ENCODE peak calls at places on chromosomes 1 and 21, in six cellular contexts. H is thoracic aorta, S is heart right ventricle, X is HCT116, M is left ventricle myocardium inferior, I is heart left ventricle. J is an unnamed sample.

GRCh38 chr21:31425158-31425557 is 81.1 kb upstream of the TIAM1 start:
- DNase-seq in H (no peak), S (no peak), X (no peak), M (no peak), I (no peak), J (no peak)

GRCh38 chr1:44338136-44338535 is 16.9 kb downstream of the ERI3 start:
- DNase-seq in H (no peak), S (no peak), X (no peak), M (no peak), I (no peak), J (no peak)

GRCh38 chr1:156706647-156707008 is 1.2 kb upstream of the CRABP2 start:
- DNase-seq in H (no peak), S (peak; percentile 72), X (no peak), M (peak; percentile 74), I (peak; percentile 58), J (no peak)

GRCh38 chr1:8092603-8093141 is 66.6 kb upstream of the ERRFI1 start:
- DNase-seq in H (no peak), S (no peak), X (no peak), M (no peak), I (no peak), J (no peak)

GRCh38 chr1:157000686-157001085 is 44.9 kb downstream of the ARHGEF11 start:
- DNase-seq in H (no peak), S (no peak), X (no peak), M (no peak), I (no peak), J (peak; percentile 94)

GRCh38 chr1:93749894-93750301 is 68.3 kb upstream of the BCAR3 start:
- DNase-seq in H (no peak), S (no peak), X (peak; percentile 18), M (no peak), I (no peak), J (no peak)

GRCh38 chr1:41439234-41439633 is 45.2 kb downstream of the EDN2 start:
- DNase-seq in H (no peak), S (no peak), X (no peak), M (no peak), I (no peak), J (no peak)

GRCh38 chr21:46095814-46096595 is 1.9 kb upstream of the COL6A2 start:
- DNase-seq in H (no peak), S (no peak), X (no peak), M (no peak), I (no peak), J (no peak)

GRCh38 chr1:14571810-14572767 is 26.4 kb upstream of the KAZN start:
- DNase-seq in H (no peak), S (no peak), X (no peak), M (no peak), I (no peak), J (no peak)

GRCh38 chr21:42695324-42696025 is 42.1 kb downstream of the PDE9A start:
- DNase-seq in H (no peak), S (peak; percentile 42), X (no peak), M (no peak), I (peak; percentile 10), J (no peak)

GRCh38 chr1:14915356-14916054 is 238.0 kb upstream of the TMEM51 start:
- DNase-seq in H (no peak), S (peak; percentile 42), X (peak; percentile 28), M (peak; percentile 32), I (no peak), J (no peak)

GRCh38 chr1:109370712-109371270 is 26.9 kb downstream of the SORT1 start:
- DNase-seq in H (no peak), S (no peak), X (no peak), M (no peak), I (no peak), J (peak; percentile 64)

GRCh38 chr1:84541679-84542078 is 32.6 kb downstream of the CTBS start:
- DNase-seq in H (no peak), S (no peak), X (peak; percentile 18), M (no peak), I (no peak), J (no peak)

GRCh38 chr1:40687059-40687458 is 4.4 kb upstream of the NFYC start:
- DNase-seq in H (no peak), S (no peak), X (no peak), M (no peak), I (no peak), J (no peak)

GRCh38 chr1:115492019-115492595 is 149.7 kb upstream of the VANGL1 start:
- DNase-seq in H (no peak), S (no peak), X (no peak), M (no peak), I (no peak), J (no peak)

GRCh38 chr1:109969430-109969829 is 15.1 kb upstream of the AHCYL1 start:
- DNase-seq in H (no peak), S (no peak), X (no peak), M (no peak), I (no peak), J (peak; percentile 48)

GRCh38 chr1:24373044-24373443 is 40.5 kb downstream of the STPG1 start:
- DNase-seq in H (no peak), S (no peak), X (no peak), M (no peak), I (no peak), J (no peak)

GRCh38 chr1:44613932-44614331 is 60.3 kb downstream of the TMEM53 start:
- DNase-seq in H (no peak), S (no peak), X (no peak), M (no peak), I (no peak), J (no peak)

DNA sequence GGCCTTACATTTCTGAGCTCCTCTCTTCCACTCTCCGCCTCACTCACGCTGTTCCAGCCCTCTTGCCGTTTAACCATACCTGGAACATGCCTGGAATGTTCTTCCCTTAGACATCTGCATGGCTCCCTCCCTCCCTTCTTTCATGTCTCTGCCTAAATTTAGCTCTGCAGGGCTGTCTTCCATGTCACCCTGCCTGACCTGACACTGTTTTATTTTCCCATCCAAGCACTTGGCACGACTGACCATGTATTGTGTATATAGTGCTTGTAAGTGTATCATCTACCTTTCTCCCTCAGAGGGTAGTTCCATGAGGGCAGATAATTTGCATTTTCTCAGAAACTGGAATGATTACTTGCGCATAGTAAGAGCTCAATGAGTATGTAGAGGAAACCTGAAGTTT is 47.3 kb downstream of the ST6GALNAC3 start:
- DNase-seq in H (no peak), S (peak; percentile 18), X (no peak), M (no peak), I (no peak), J (no peak)
- H3K27ac ChIP-seq in H (no peak overlapping the region), S (no peak overlapping the region), X (no peak overlapping the region), M (no peak overlapping the region), I (no peak overlapping the region), J (no peak overlapping the region)

DNA sequence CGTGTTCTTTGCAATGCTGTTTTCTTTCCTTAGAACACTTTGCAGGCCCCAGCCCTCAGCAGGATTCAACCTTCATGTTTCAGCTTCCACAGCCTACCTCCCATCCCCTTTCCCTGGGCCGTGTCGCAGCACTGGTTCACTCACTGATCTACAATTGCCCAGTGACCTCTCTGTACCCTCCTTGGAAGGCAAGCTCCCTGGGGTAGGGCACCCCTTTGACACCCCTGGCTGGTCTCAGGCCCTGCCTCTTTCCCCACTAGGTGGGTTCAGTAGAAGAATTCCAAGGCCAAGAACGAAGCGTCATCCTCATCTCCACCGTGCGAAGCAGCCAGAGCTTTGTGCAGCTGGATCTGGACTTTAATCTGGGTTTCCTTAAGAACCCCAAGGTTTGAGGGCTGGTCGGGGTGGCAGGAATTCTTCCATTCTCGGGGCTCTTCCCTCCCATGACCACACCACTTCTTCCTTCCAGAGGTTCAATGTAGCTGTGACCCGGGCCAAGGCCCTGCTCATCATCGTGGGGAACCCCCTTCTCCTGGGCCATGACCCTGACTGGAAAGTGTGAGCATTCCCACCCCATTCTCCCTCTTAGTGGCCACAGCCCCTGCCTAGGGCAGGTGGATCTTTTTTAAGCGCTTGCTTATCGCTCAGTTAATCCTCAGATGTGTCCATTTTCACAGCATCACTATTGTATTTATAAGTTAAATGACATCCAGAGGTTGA is 7.3 kb downstream of the RHOC start:
- DNase-seq in H (no peak), S (no peak), X (no peak), M (no peak), I (no peak), J (no peak)
- H3K4me1 ChIP-seq in H (peaks cover 56% of the 10 kb centered on the region), S (peaks cover 67% of the 10 kb centered on the region), X (peaks cover 42% of the 10 kb centered on the region), M (peaks cover 72% of the 10 kb centered on the region), I (peaks cover 74% of the 10 kb centered on the region), J (peaks cover 28% of the 10 kb centered on the region)

GRCh38 chr1:86423873-86424272 is at the start of gene CLCA2:
- DNase-seq in H (no peak), S (no peak), X (no peak), M (no peak), I (no peak), J (peak; percentile 80)

GRCh38 chr1:86416343-86416742 is 7.6 kb upstream of the CLCA2 start:
- DNase-seq in H (no peak), S (no peak), X (no peak), M (no peak), I (no peak), J (no peak)

GRCh38 chr1:86421601-86422280 is 2.2 kb upstream of the CLCA2 start:
- DNase-seq in H (no peak), S (no peak), X (no peak), M (no peak), I (no peak), J (no peak)

GRCh38 chr1:86423473-86423872 is 498 bp upstream of the CLCA2 start:
- DNase-seq in H (no peak), S (no peak), X (no peak), M (no peak), I (no peak), J (no peak)

DNA sequence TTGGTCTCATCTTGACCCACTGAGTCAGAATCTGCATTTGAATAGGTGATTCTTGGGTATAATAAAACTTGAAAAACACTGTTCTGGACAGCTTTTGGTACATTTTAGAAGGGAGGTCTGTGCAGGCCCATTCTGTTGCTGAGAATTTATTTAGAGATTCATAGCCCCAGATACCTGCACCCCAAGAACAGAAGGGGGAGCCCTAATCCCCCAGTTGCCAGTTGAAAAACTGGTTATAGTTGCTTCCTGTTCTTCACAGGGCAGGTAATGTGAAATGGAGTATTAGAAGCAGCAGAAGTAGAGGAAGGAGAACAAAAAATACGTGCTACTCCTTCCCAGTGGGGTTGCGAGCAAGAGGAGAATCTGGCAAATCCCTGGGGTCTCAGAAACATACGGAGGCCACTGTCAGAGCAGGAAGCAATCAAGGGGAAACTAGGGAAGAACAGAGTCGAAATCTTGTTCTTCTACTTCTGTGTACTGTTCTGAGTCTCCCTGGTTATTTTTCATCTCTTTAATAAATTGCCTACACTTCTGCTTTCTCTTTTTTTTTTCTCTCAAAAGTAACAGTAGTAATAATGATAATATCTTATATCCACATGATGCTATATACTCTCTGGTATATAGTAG is 4.6 kb upstream of the CLCA2 start:
- DNase-seq in H (no peak), S (peak; percentile 23), X (no peak), M (no peak), I (no peak), J (peak; percentile 56)
- TF ChIP-seq CTCF in H (no peak), S (peak; percentile 60), X (peak; percentile 64), M (peak; percentile 51), I (peak; percentile 39), J (peak; percentile 91)

DNA sequence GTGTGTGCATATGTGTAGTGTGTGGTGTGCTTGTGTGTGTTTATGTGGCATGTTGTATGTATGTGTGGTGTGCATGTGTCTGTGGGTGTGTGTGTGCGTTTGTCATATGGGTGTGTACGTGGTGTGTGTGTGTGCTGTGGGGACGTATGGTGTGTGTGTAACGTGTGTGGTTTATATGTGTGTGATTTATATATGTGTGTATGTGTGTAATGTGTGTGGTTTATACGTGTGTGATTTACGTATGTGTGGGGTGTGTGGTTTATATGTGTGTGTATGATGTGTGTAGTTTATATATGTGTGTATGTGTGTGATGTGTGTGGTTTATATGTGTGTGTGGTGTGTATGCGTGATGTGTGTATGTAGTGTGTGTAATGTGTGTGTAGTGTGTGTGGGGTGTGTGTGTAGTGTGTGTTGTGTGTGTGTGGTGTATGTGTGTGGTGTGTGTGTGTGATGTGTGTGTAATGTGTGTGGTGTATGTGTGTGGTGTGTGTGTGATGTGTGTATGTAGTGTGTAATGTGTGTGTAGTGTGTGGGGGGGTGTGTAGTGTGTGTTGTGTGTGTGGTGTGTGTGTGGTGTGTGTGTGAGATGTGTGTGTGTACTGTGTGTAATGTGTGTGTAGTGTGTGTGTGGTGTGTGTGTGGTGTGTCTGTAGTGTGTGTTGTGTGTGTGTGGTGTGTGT is 32.3 kb upstream of the ADARB1 start:
- DNase-seq in H (no peak), S (no peak), X (no peak), M (no peak), I (no peak), J (no peak)
- H3K27ac ChIP-seq in H (no peak overlapping the region), S (no peak overlapping the region), X (no peak overlapping the region), M (no peak overlapping the region), I (no peak overlapping the region), J (no peak overlapping the region)

J was measured in foreskin keratinocyte.